ENCODE peak calls at places on chromosomes 3 and 15, in eight cellular contexts. J, T, N, Z, E, I, W and M are unnamed samples.
A peak's percentile ranks its signal among the peaks of the same experiment; 100 is the strongest.

GRCh38 chr15:58403581-58403980 is 28.2 kb upstream of the LIPC start:
- DNase-seq in J (no peak), T (no peak), N (no peak), Z (no peak), E (no peak), I (no peak), W (no peak), M (no peak)

GRCh38 chr3:65676592-65676991 is 362.1 kb downstream of the MAGI1 start:
- DNase-seq in J (no peak), T (no peak), N (no peak), Z (no peak), E (no peak), I (no peak), W (no peak), M (no peak)

GRCh38 chr15:101579766-101580165 is 72.4 kb downstream of the TM2D3 start:
- DNase-seq in J (peak; percentile 46), T (no peak), N (no peak), Z (no peak), E (no peak), I (no peak), W (peak; percentile 26), M (no peak)

GRCh38 chr3:195895900-195896360 is 12.4 kb downstream of the TNK2 start:
- DNase-seq in J (no peak), T (peak; percentile 70), N (no peak), Z (peak; percentile 60), E (peak; percentile 93), I (peak; percentile 79), W (no peak), M (peak; percentile 51)

GRCh38 chr3:160447544-160447943 is 2.0 kb downstream of the TRIM59 start:
- DNase-seq in J (peak; percentile 52), T (no peak), N (no peak), Z (no peak), E (no peak), I (no peak), W (peak; percentile 52), M (peak; percentile 20)

GRCh38 chr15:45129651-45130129 is at the start of the genes DUOX1 and DUOXA1:
- DNase-seq in J (no peak), T (peak; percentile 73), N (peak; percentile 74), Z (peak; percentile 32), E (peak; percentile 81), I (no peak), W (no peak), M (peak; percentile 30)

GRCh38 chr3:109155828-109156227 is 19.3 kb downstream of the C3orf85 start:
- DNase-seq in J (no peak), T (no peak), N (no peak), Z (no peak), E (no peak), I (no peak), W (no peak), M (no peak)

GRCh38 chr3:37628711-37629301 is 232.9 kb upstream of the CTDSPL start:
- DNase-seq in J (no peak), T (peak; percentile 63), N (no peak), Z (no peak), E (no peak), I (no peak), W (peak; percentile 20), M (no peak)

GRCh38 chr3:121970047-121970446 is 52.0 kb downstream of the ILDR1 start:
- DNase-seq in J (no peak), T (no peak), N (peak; percentile 56), Z (no peak), E (no peak), I (no peak), W (peak; percentile 1), M (no peak)

GRCh38 chr15:34084086-34084485 is 17.6 kb downstream of the EMC7 start:
- DNase-seq in J (no peak), T (no peak), N (peak; percentile 71), Z (no peak), E (no peak), I (no peak), W (peak; percentile 84), M (no peak)

GRCh38 chr3:32577174-32577573 is 6.5 kb upstream of the DYNC1LI1 start:
- DNase-seq in J (no peak), T (no peak), N (no peak), Z (no peak), E (no peak), I (no peak), W (no peak), M (no peak)

GRCh38 chr3:32583708-32584107 is 13.1 kb upstream of the DYNC1LI1 start:
- DNase-seq in J (no peak), T (no peak), N (no peak), Z (no peak), E (no peak), I (no peak), W (peak; percentile 66), M (no peak)

GRCh38 chr3:32575451-32575850 is 4.8 kb upstream of the DYNC1LI1 start:
- DNase-seq in J (peak; percentile 16), T (no peak), N (no peak), Z (no peak), E (no peak), I (no peak), W (peak; percentile 69), M (no peak)

DNA sequence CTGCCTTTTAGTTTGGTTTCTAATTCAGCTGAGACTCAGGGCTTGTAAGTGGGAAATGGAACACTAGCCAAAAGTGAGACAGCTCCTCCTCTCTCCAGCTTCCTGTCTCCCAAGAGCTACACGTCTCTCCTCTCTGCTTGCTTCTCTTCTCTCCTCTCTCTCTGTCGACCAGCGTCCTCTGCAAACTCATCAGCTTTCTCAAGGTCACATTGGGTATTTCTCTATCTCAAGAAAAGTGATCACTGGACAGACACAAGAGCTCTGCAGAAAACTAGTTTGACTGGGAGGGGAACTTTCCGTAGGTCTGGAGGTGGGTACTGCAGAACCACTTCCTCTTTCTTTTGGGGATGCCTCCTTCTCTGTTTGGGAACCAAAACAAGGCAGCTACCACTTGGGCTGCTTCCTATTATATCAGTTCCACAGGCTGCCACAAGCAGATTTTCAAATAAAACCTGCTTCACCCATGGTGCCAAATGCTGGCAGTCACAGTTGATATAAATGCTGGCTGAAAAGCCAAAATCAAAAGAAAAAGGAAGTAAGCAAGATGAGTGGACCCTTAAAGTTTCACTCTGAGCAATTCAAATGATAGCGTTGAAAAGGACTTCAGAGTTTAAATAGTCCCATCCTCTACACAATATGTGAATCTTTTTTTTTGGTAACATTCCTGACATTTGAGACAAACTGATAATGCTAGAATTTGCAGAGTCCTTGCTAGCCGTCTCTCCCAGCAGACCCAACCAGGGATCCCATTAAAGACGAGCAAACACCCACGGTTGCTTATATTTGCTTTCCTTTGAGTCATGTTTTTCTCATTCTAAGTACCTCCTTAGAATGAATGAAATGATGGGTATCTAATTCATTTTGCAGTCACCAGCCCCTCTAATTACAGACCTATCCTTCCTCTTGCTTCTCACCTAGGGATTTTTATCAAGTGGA is 7.2 kb upstream of the DYNC1LI1 start:
- DNase-seq in J (no peak), T (no peak), N (no peak), Z (peak; percentile 40), E (no peak), I (peak; percentile 58), W (peak; percentile 65), M (no peak)
- H3K4me3 ChIP-seq in J (no peak overlapping the region), T (no peak overlapping the region), N (no peak overlapping the region), Z (peak overlapping the region; percentile 49), E (no peak overlapping the region), I (peak overlapping the region; percentile 39), W (peak overlapping the region; percentile 41), M (no peak overlapping the region)

DNA sequence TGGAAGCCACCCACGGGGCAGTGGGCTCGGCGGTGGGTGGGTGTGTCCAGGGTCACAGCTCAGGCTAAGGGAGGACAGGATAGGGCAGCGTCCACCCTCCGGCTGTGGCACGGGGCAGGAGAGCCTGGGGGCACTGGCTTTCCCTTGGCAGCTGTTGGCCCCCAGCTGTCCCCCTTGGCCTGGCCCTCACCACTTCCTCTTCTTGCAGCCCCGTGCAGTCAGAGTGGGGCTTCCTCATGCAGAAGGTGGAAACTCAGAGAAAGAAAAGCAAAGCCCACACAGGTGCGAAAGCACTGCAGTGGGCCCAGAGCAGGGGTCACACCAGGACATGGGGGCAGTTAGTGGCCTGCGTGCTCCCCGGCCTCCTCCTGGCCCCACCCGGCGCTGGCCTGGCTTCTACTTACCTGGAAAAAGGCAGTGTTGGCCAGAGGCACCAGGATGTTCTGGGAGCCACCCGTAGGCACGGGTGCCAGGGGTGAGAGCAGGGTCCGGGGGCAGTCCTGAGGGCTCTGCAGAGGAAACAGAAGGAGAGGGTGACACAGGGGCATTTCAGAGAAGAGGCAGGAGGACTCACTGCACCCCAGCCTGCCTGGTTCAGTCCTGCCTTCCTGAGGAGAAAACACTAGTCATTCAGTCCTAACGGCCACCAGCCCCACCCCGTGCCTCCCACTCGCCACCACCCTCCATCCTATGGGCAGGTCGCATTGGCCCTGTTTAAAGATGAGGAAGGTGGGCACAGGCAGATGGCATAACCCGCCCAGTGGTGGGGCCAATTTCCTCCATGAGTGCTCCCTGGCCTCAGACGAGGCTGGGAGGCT is 28.3 kb downstream of the PLXND1 start:
- DNase-seq in J (no peak), T (no peak), N (no peak), Z (no peak), E (no peak), I (peak; percentile 92), W (no peak), M (no peak)
- H3K36me3 ChIP-seq in J (peaks cover 54% of the 10 kb centered on the region), T (no peaks in the 10 kb centered on the region), N (no peaks in the 10 kb centered on the region), Z (peaks cover 96% of the 10 kb centered on the region), E (no peaks in the 10 kb centered on the region), I (no peaks in the 10 kb centered on the region), W (peaks cover 31% of the 10 kb centered on the region), M (no peaks in the 10 kb centered on the region)

DNA sequence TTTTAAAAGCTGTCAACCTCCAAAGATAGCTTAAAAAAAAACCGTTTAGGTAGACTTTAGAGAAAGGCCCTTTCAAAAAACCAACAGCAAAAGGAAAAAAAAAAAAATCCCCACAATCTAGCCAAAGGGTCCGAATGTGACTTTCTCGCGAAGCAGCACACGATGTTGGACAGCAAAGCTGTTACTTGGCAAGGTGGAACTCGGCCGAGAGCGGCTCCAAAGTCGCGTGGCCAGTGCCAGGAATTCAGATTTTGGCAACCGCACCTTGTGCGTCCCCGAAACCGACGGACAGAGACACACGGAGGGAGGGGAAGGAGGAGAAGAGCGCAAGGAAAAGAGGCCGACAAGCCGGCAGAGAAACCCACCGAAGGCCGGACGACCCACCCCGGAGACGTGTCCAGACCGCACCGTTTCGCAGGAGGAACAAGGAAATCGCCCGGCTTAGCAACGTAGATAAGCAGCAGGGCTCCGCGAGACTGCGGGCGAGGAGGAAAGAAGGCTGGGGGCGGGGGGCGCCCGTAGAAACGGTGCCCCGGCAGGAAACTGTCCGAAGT is 517.3 kb downstream of the MECOM start:
- DNase-seq in J (peak; percentile 62), T (peak; percentile 47), N (peak; percentile 68), Z (peak; percentile 45), E (peak; percentile 83), I (no peak), W (peak; percentile 64), M (peak; percentile 76)
- H3K27ac ChIP-seq in J (peak overlapping the region; percentile 74), T (peak overlapping the region; percentile 35), N (peak overlapping the region; percentile 70), Z (peak overlapping the region; percentile 86), E (peak overlapping the region; percentile 84), I (no peak overlapping the region), W (peak overlapping the region; percentile 98), M (no peak overlapping the region)

DNA sequence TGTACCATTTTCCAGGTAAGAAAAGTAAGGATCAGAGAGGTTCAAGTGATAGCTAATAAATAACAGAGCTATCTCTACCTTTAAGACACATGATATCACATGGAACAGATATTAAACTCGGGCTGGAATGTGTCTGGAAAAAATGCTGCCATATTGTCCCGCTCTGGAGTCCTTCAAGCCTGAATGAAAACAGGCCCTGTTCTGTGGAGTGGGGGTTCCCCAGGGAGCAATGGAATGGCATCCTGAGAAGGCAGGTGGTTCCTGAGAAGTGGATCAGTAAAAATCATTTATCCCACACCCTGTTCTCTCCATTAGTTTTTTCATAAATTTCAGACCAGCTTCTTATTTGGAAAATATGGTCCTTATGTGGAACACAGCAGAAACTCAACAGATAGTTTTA is 57.3 kb upstream of the PRTG start:
- DNase-seq in J (no peak), T (no peak), N (no peak), Z (no peak), E (no peak), I (no peak), W (no peak), M (no peak)
- H3K4me3 ChIP-seq in J (no peak overlapping the region), T (no peak overlapping the region), N (no peak overlapping the region), Z (no peak overlapping the region), E (no peak overlapping the region), I (no peak overlapping the region), W (no peak overlapping the region), M (no peak overlapping the region)

GRCh38 chr3:183837390-183837789 is 12.0 kb upstream of the MAP6D1 start:
- DNase-seq in J (no peak), T (no peak), N (no peak), Z (no peak), E (no peak), I (no peak), W (no peak), M (no peak)
- H3K36me3 ChIP-seq in J (peaks cover 37% of the 10 kb centered on the region), T (no peaks in the 10 kb centered on the region), N (no peaks in the 10 kb centered on the region), Z (peaks cover 94% of the 10 kb centered on the region), E (peaks cover 36% of the 10 kb centered on the region), I (peaks cover 75% of the 10 kb centered on the region), W (peaks cover 40% of the 10 kb centered on the region), M (peaks cover 49% of the 10 kb centered on the region)